ENCODE peak calls at places on chromosomes 11 and 22, in five cellular contexts. I is progenitor cell of endocrine pancreas; Q is stimulated activated CD4-positive, alpha-beta T cell treated with anti-CD3 and anti-CD28 coated beads, Interleukin-15, amount 100 ng/mL, for 24 hours; H is NCI-H2227 treated with DMSO at 0.1 percent for 48 hours; X is astrocyte of the spinal cord. P is an unnamed sample.

GRCh38 chr11:16403851-16404250 is 47.5 kb upstream of the SOX6 start:
- DNase-seq in I (no peak), Q (no peak), H (no peak), X (no peak), P (no peak)

GRCh38 chr11:65053826-65054503 is 4.4 kb downstream of the NAALADL1 start:
- DNase-seq in I (no peak), Q (peak), H (no peak), X (no peak), P (no peak)

GRCh38 chr22:23274891-23275694 is 94.8 kb downstream of the BCR start:
- DNase-seq in I (no peak), Q (no peak), H (no peak), X (no peak), P (no peak)

GRCh38 chr22:35838849-35839646 is 121.4 kb downstream of the APOL5 start:
- DNase-seq in I (no peak), Q (no peak), H (peak), X (peak), P (peak)

GRCh38 chr22:48426466-48427380 is 1401.0 kb downstream of the BRD1 start:
- DNase-seq in I (no peak), Q (no peak), H (no peak), X (no peak), P (no peak)

GRCh38 chr22:37321288-37321687 is 39.0 kb downstream of the CYTH4 start:
- DNase-seq in I (no peak), Q (no peak), H (no peak), X (no peak), P (no peak)

GRCh38 chr11:120900642-120901041 is 123.3 kb upstream of the TBCEL start:
- DNase-seq in I (no peak), Q (no peak), H (no peak), X (no peak), P (no peak)

GRCh38 chr11:67268036-67268683 is 1.9 kb downstream of the GRK2 start:
- DNase-seq in I (no peak), Q (peak), H (no peak), X (no peak), P (no peak)

GRCh38 chr11:6601041-6601461 is 2.4 kb downstream of the RRP8 start:
- DNase-seq in I (no peak), Q (no peak), H (no peak), X (no peak), P (no peak)

GRCh38 chr11:42249401-42249800 is 789.9 kb upstream of the LRRC4C start:
- DNase-seq in I (no peak), Q (no peak), H (no peak), X (no peak), P (no peak)

GRCh38 chr11:68440254-68440653 is 20.3 kb upstream of the PPP6R3 start:
- DNase-seq in I (no peak), Q (no peak), H (no peak), X (peak), P (peak)

GRCh38 chr11:6481924-6482275 is 599 bp downstream of the TIMM10B start:
- DNase-seq in I (no peak), Q (peak), H (no peak), X (no peak), P (no peak)

GRCh38 chr11:69304258-69304657 is 10.3 kb downstream of the MYEOV start:
- DNase-seq in I (no peak), Q (no peak), H (no peak), X (no peak), P (no peak)

GRCh38 chr22:44261861-44262595 is 50.7 kb downstream of the SHISAL1 start:
- DNase-seq in I (no peak), Q (no peak), H (peak), X (no peak), P (no peak)

GRCh38 chr11:9982127-9982795 is 311.8 kb downstream of the SBF2 start:
- DNase-seq in I (no peak), Q (no peak), H (no peak), X (peak), P (peak)

GRCh38 chr22:35099883-35100282 is 33.9 kb downstream of the ISX start:
- DNase-seq in I (no peak), Q (no peak), H (no peak), X (no peak), P (no peak)

GRCh38 chr11:15258433-15259350 is 144.0 kb downstream of the INSC start:
- DNase-seq in I (no peak), Q (no peak), H (peak), X (peak), P (peak)